ENCODE peak calls at places on chromosomes 1 and 21, in five cellular contexts. S, H, K, T and Z are unnamed samples.
A peak's percentile ranks its signal among the peaks of the same experiment; 100 is the strongest.

GRCh38 chr1:212860713-212861581 is 2.9 kb downstream of the FLVCR1 start:
- DNase-seq in S (no peak), H (no peak), K (no peak), T (no peak), Z (no peak)

GRCh38 chr1:10680487-10680886 is 116.0 kb downstream of the CASZ1 start:
- DNase-seq in S (no peak), H (no peak), K (no peak), T (no peak), Z (no peak)

GRCh38 chr1:246295968-246296367 is 211.1 kb downstream of the SMYD3 start:
- DNase-seq in S (no peak), H (no peak), K (no peak), T (no peak), Z (no peak)

GRCh38 chr21:42031816-42032215 is 21.7 kb upstream of the ZBTB21 start:
- DNase-seq in S (no peak), H (no peak), K (no peak), T (no peak), Z (peak; percentile 90)

GRCh38 chr1:169970114-169970513 is 76.4 kb upstream of the SCYL3 start:
- DNase-seq in S (no peak), H (no peak), K (no peak), T (no peak), Z (no peak)

GRCh38 chr1:48916121-48917069 is 139.7 kb upstream of the BEND5 start:
- DNase-seq in S (no peak), H (no peak), K (peak; percentile 49), T (no peak), Z (peak; percentile 41)

GRCh38 chr1:171251741-171252300 is 3.5 kb downstream of the FMO1 start:
- DNase-seq in S (peak; percentile 33), H (no peak), K (no peak), T (peak; percentile 12), Z (no peak)

GRCh38 chr1:203698144-203698543 is 66.8 kb upstream of the LAX1 start:
- DNase-seq in S (no peak), H (no peak), K (no peak), T (no peak), Z (no peak)

GRCh38 chr21:34889537-34890257 is 159.4 kb downstream of the RUNX1 start:
- DNase-seq in S (peak; percentile 69), H (peak; percentile 74), K (peak; percentile 59), T (peak; percentile 68), Z (peak; percentile 86)

GRCh38 chr1:66335859-66336640 is 197.9 kb upstream of the SGIP1 start:
- DNase-seq in S (no peak), H (peak; percentile 38), K (no peak), T (peak; percentile 64), Z (peak; percentile 80)

GRCh38 chr1:209884249-209884648 is 53.8 kb upstream of the SYT14 start:
- DNase-seq in S (no peak), H (no peak), K (no peak), T (no peak), Z (no peak)

GRCh38 chr1:4661595-4661917 is 7.1 kb downstream of the AJAP1 start:
- DNase-seq in S (no peak), H (no peak), K (no peak), T (no peak), Z (no peak)

GRCh38 chr1:58824753-58825389 is 41.0 kb upstream of the JUN start:
- DNase-seq in S (no peak), H (no peak), K (no peak), T (no peak), Z (no peak)

GRCh38 chr21:24045775-24046215 is 1561.5 kb downstream of the MRPL39 start:
- DNase-seq in S (no peak), H (no peak), K (peak; percentile 94), T (peak; percentile 14), Z (peak; percentile 17)

GRCh38 chr1:226964611-226965486 is 24.8 kb downstream of the COQ8A start:
- DNase-seq in S (no peak), H (no peak), K (no peak), T (no peak), Z (no peak)

GRCh38 chr1:57632401-57632800 is 208.5 kb upstream of the DAB1 start:
- DNase-seq in S (no peak), H (no peak), K (no peak), T (no peak), Z (no peak)

GRCh38 chr21:44892536-44893277 is 19.2 kb upstream of the PTTG1IP start:
- DNase-seq in S (peak; percentile 54), H (peak; percentile 62), K (no peak), T (peak; percentile 82), Z (peak; percentile 84)

GRCh38 chr1:206907304-206907991 is 10.2 kb downstream of the IL24 start:
- DNase-seq in S (no peak), H (no peak), K (no peak), T (no peak), Z (no peak)

GRCh38 chr1:219302697-219303096 is 129.0 kb downstream of the LYPLAL1 start:
- DNase-seq in S (no peak), H (no peak), K (no peak), T (no peak), Z (no peak)

GRCh38 chr1:224168859-224169380 is 14.1 kb upstream of the DEGS1 start:
- DNase-seq in S (no peak), H (no peak), K (no peak), T (no peak), Z (peak; percentile 31)

GRCh38 chr1:48049823-48050539 is 52.8 kb upstream of the TRABD2B start:
- DNase-seq in S (peak; percentile 16), H (no peak), K (no peak), T (no peak), Z (no peak)

GRCh38 chr1:17108360-17108759 is 10.9 kb downstream of the PADI2 start:
- DNase-seq in S (no peak), H (no peak), K (no peak), T (no peak), Z (no peak)

GRCh38 chr1:240170806-240171205 is 79.1 kb downstream of the FMN2 start:
- DNase-seq in S (no peak), H (no peak), K (no peak), T (no peak), Z (no peak)

GRCh38 chr1:203462878-203463277 is 12.7 kb upstream of the PRELP start:
- DNase-seq in S (no peak), H (no peak), K (no peak), T (no peak), Z (no peak)

GRCh38 chr1:100995196-100995983 is 30.2 kb downstream of the DPH5 start:
- DNase-seq in S (no peak), H (no peak), K (no peak), T (no peak), Z (no peak)

GRCh38 chr1:2650967-2651645 is 18.3 kb upstream of the MMEL1 start:
- DNase-seq in S (no peak), H (no peak), K (no peak), T (no peak), Z (no peak)

GRCh38 chr21:42331660-42332059 is 16.5 kb upstream of the TFF3 start:
- DNase-seq in S (no peak), H (no peak), K (no peak), T (no peak), Z (no peak)

GRCh38 chr1:23118957-23119792 is 49.5 kb downstream of the LUZP1 start:
- DNase-seq in S (no peak), H (no peak), K (no peak), T (peak; percentile 30), Z (no peak)

GRCh38 chr1:155175281-155175926 is 1.8 kb downstream of the TRIM46 start:
- DNase-seq in S (no peak), H (no peak), K (no peak), T (no peak), Z (peak; percentile 2)

GRCh38 chr1:115138271-115138670 is 49.0 kb upstream of the TSPAN2 start:
- DNase-seq in S (no peak), H (no peak), K (no peak), T (no peak), Z (no peak)

GRCh38 chr1:109396971-109397370 is 747 bp downstream of the SORT1 start:
- DNase-seq in S (no peak), H (no peak), K (no peak), T (no peak), Z (no peak)